ENCODE peak calls at places on chromosomes 12 and 14, in four cellular contexts. N is IMR-90, K is suprapubic skin, U is GM12878. V is an unnamed sample. For H3K36me3, the result is how much of the 10 kb centered on the place peaks cover.

GRCh38 chr12:98533723-98534251 is 18.4 kb downstream of the TMPO start:
- DNase-seq in N (peak), K (no peak), U (no peak), V (no peak)

GRCh38 chr12:14416658-14417057 is 51.2 kb downstream of the ATF7IP start:
- DNase-seq in N (peak), K (no peak), U (no peak), V (no peak)

GRCh38 chr12:89067436-89067835 is 284.9 kb downstream of the DUSP6 start:
- DNase-seq in N (peak), K (no peak), U (no peak), V (no peak)

GRCh38 chr12:46073321-46073720 is 82.9 kb upstream of the SCAF11 start:
- DNase-seq in N (peak), K (no peak), U (no peak), V (no peak)

GRCh38 chr12:14443531-14443930 is 78.0 kb downstream of the ATF7IP start:
- DNase-seq in N (peak), K (no peak), U (no peak), V (no peak)

GRCh38 chr12:66236969-66237368 is 48.0 kb downstream of the IRAK3 start:
- DNase-seq in N (no peak), K (no peak), U (no peak), V (no peak)

GRCh38 chr12:72272731-72273498 is 745 bp downstream of the TRHDE start:
- DNase-seq in N (peak), K (no peak), U (no peak), V (peak)

GRCh38 chr12:101013993-101014392 is 196.0 kb downstream of the SLC5A8 start:
- DNase-seq in N (no peak), K (no peak), U (no peak), V (no peak)

GRCh38 chr12:46005151-46005797 is 14.9 kb upstream of the SCAF11 start:
- DNase-seq in N (peak), K (no peak), U (no peak), V (no peak)

GRCh38 chr12:98592825-98593322 is 612 bp upstream of the SLC25A3 start:
- DNase-seq in N (no peak), K (no peak), U (no peak), V (no peak)

GRCh38 chr12:75585309-75585708 is 73.9 kb upstream of the KRR1 start:
- DNase-seq in N (peak), K (no peak), U (no peak), V (no peak)

GRCh38 chr12:47604474-47604873 is 101.4 kb downstream of the RPAP3 start:
- DNase-seq in N (peak), K (no peak), U (no peak), V (no peak)

GRCh38 chr14:103562385-103563088 is at the start of the genes BAG5 and COA8:
- DNase-seq in N (peak), K (peak), U (peak), V (peak)

GRCh38 chr12:57235012-57235727 is 5.7 kb downstream of the SHMT2 start:
- DNase-seq in N (peak), K (peak), U (no peak), V (no peak)

GRCh38 chr14:79278798-79279644 is 932.3 kb downstream of the DIO2 start:
- DNase-seq in N (peak), K (peak), U (no peak), V (peak)

GRCh38 chr14:64561631-64562030 is 11.9 kb downstream of the PPP1R36 start:
- DNase-seq in N (no peak), K (no peak), U (no peak), V (no peak)

GRCh38 chr12:76420221-76420620 is 72.0 kb upstream of the BBS10 start:
- DNase-seq in N (no peak), K (no peak), U (no peak), V (no peak)

GRCh38 chr14:76957224-76957881 is 71.2 kb downstream of the IRF2BPL start:
- DNase-seq in N (no peak), K (no peak), U (no peak), V (no peak)

GRCh38 chr12:120677765-120678473 is 9.0 kb upstream of the MLEC start:
- DNase-seq in N (no peak), K (no peak), U (peak), V (no peak)

GRCh38 chr14:68757618-68758081 is 35.2 kb downstream of the ZFP36L1 start:
- DNase-seq in N (peak), K (no peak), U (no peak), V (no peak)

GRCh38 chr14:21990116-21990515 is 316.5 kb upstream of the OR4E1 start:
- DNase-seq in N (no peak), K (no peak), U (no peak), V (no peak)

GRCh38 chr12:127149226-127149964 is 1117.6 kb upstream of the TMEM132C start:
- DNase-seq in N (peak), K (no peak), U (no peak), V (no peak)

GRCh38 chr12:1613860-1614259 is 15.2 kb upstream of the WNT5B start:
- DNase-seq in N (no peak), K (no peak), U (no peak), V (no peak)

GRCh38 chr12:51814311-51815088 is 34.0 kb downstream of the FIGNL2 start:
- DNase-seq in N (peak), K (peak), U (no peak), V (peak)

GRCh38 chr14:103186241-103186835 is 63.1 kb downstream of the TNFAIP2 start:
- DNase-seq in N (no peak), K (peak), U (no peak), V (no peak)

GRCh38 chr12:27999970-28000369 is 27.4 kb upstream of the PTHLH start:
- DNase-seq in N (peak), K (no peak), U (no peak), V (no peak)

GRCh38 chr14:55926007-55926406 is 192.2 kb upstream of the PELI2 start:
- DNase-seq in N (no peak), K (no peak), U (no peak), V (peak)

GRCh38 chr12:76374395-76375020 is 26.3 kb upstream of the BBS10 start:
- DNase-seq in N (peak), K (no peak), U (no peak), V (no peak)

GRCh38 chr12:3523058-3523457 is 32.1 kb downstream of the PRMT8 start:
- DNase-seq in N (no peak), K (no peak), U (no peak), V (no peak)

GRCh38 chr14:102084931-102085330 is 1.9 kb downstream of the HSP90AA1 start:
- DNase-seq in N (no peak), K (no peak), U (no peak), V (no peak)

GRCh38 chr12:54526800-54527630 is 22.4 kb upstream of the PDE1B start:
- DNase-seq in N (peak), K (no peak), U (no peak), V (peak)

GRCh38 chr12:6375269-6376078 is at the start of gene SCNN1A:
- DNase-seq in N (no peak), K (peak), U (no peak), V (peak)

GRCh38 chr12:76409074-76409473 is 60.9 kb upstream of the BBS10 start:
- DNase-seq in N (no peak), K (no peak), U (no peak), V (no peak)

GRCh38 chr12:15599266-15600037 is 189.7 kb downstream of the EPS8 start:
- DNase-seq in N (peak), K (no peak), U (no peak), V (no peak)

GRCh38 chr12:95460105-95460504 is 13.8 kb upstream of the METAP2 start:
- DNase-seq in N (no peak), K (no peak), U (no peak), V (no peak)

GRCh38 chr12:51686727-51687126 is 95.7 kb downstream of the SCN8A start:
- DNase-seq in N (peak), K (no peak), U (no peak), V (no peak)

GRCh38 chr12:20426956-20427355 is 58.6 kb downstream of the PDE3A start:
- DNase-seq in N (no peak), K (no peak), U (no peak), V (no peak)

GRCh38 chr12:132771126-132771838 is 9.7 kb upstream of the ANKLE2 start:
- DNase-seq in N (peak), K (no peak), U (no peak), V (no peak)

GRCh38 chr12:45439039-45439438 is 223.1 kb downstream of the ANO6 start:
- DNase-seq in N (peak), K (no peak), U (no peak), V (no peak)

GRCh38 chr12:53187145-53187899 is 6.6 kb upstream of the CSAD start:
- DNase-seq in N (no peak), K (no peak), U (no peak), V (no peak)

GRCh38 chr12:53190108-53190729 is 9.5 kb upstream of the CSAD start:
- DNase-seq in N (peak), K (no peak), U (no peak), V (peak)

GRCh38 chr12:53185582-53186153 is 4.9 kb upstream of the CSAD start:
- DNase-seq in N (no peak), K (peak), U (no peak), V (no peak)

GRCh38 chr12:53184828-53185227 is 4.1 kb upstream of the CSAD start:
- DNase-seq in N (no peak), K (peak), U (no peak), V (no peak)

DNA sequence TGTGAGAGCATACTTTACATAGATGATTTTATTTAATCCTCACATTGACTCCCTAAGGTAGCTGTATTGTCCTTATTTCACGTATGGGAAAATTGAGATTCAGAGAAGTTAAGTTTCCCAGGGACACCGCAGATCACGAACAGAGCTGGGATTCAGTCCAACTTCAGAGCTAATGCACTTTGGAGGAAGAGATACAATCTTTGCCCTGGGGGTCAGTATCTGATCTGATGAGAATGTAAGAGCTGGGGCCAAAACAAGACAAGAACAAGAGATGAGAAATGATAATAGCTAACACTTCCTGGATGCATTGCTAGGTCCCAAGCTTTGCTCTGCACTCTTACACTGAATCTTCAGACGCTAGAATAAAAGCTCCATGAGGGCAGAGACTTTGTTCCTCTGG is 6.0 kb upstream of the CSAD start:
- DNase-seq in N (no peak), K (no peak), U (no peak), V (no peak)
- H3K36me3 ChIP-seq in N (half or more), K (half or more), U (under half), V (under half)

GRCh38 chr14:24133730-24134129 is 2.3 kb upstream of the PSME1 start:
- DNase-seq in N (no peak), K (no peak), U (no peak), V (no peak)
- H3K27ac ChIP-seq in N (no peak), K (no peak), U (no peak), V (no peak)

GRCh38 chr12:55728932-55729591 is at the start of gene CD63:
- DNase-seq in N (peak), K (peak), U (no peak), V (peak)

GRCh38 chr12:55726911-55727310 is 1.9 kb downstream of the CD63 start:
- DNase-seq in N (no peak), K (peak), U (no peak), V (no peak)

GRCh38 chr12:55727643-55728184 is 1.1 kb downstream of the CD63 start:
- DNase-seq in N (peak), K (peak), U (no peak), V (peak)

GRCh38 chr12:55729592-55730446 is 1.0 kb upstream of the CD63 start:
- DNase-seq in N (peak), K (peak), U (no peak), V (peak)

GRCh38 chr12:55728185-55728931 is 451 bp downstream of the CD63 start:
- DNase-seq in N (peak), K (peak), U (no peak), V (peak)
- H3K4me3 ChIP-seq in N (peak), K (peak), U (peak), V (peak)

GRCh38 chr12:111546758-111547383 is 52.2 kb downstream of the ATXN2 start:
- DNase-seq in N (peak), K (no peak), U (no peak), V (no peak)
- H3K36me3 ChIP-seq in N (under half), K (half or more), U (under half), V (under half)

GRCh38 chr14:90400904-90401561 is 4.2 kb downstream of the CALM1 start:
- DNase-seq in N (no peak), K (no peak), U (no peak), V (no peak)
- H3K27ac ChIP-seq in N (no peak), K (no peak), U (no peak), V (no peak)

GRCh38 chr12:50052964-50053363 is 4.4 kb upstream of the ASIC1 start:
- DNase-seq in N (no peak), K (no peak), U (no peak), V (no peak)
- H3K4me3 ChIP-seq in N (no peak), K (no peak), U (no peak), V (no peak)

GRCh38 chr12:103948746-103949406 is 16.8 kb upstream of the TDG start:
- DNase-seq in N (no peak), K (no peak), U (no peak), V (no peak)
- H3K36me3 ChIP-seq in N (half or more), K (half or more), U (under half), V (under half)